ENCODE peak calls at places on chromosomes 13 and 19, in nine cellular contexts. K is heart left ventricle, L is sigmoid colon, H is WERI-Rb-1, T is transverse colon, U is suprapubic skin, A is thoracic aorta, X is GM23248, E is RWPE1. J is an unnamed sample.

GRCh38 chr13:79194272-79194671 is 211.8 kb downstream of the RBM26 start:
- DNase-seq in H (no peak), E (no peak), K (no peak), X (no peak), L (no peak), A (no peak), U (no peak), T (peak; percentile 8), J (no peak)

GRCh38 chr13:61770697-61771096 is 355.0 kb upstream of the PCDH20 start:
- DNase-seq in L (no peak), U (no peak), H (no peak), E (no peak), K (no peak), X (no peak), A (no peak), T (no peak), J (no peak)

GRCh38 chr19:2059422-2060201 is 8.6 kb upstream of the MKNK2 start:
- DNase-seq in U (no peak), X (peak; percentile 93), E (peak; percentile 45), T (peak; percentile 91), K (peak; percentile 82), L (peak; percentile 89), A (no peak), H (peak; percentile 65), J (no peak)

GRCh38 chr13:66553391-66553790 is 676.7 kb downstream of the PCDH9 start:
- DNase-seq in A (no peak), U (no peak), H (no peak), L (no peak), T (no peak), E (no peak), K (no peak), X (no peak), J (no peak)

GRCh38 chr13:34678154-34678553 is 263.9 kb upstream of the NBEA start:
- DNase-seq in A (no peak), E (peak; percentile 13), T (no peak), L (no peak), H (no peak), X (peak; percentile 39), K (no peak), U (no peak), J (no peak)

GRCh38 chr13:106349080-106349841 is 186.2 kb downstream of the EFNB2 start:
- DNase-seq in X (no peak), K (no peak), A (no peak), U (no peak), H (no peak), E (peak; percentile 42), L (no peak), T (peak; percentile 69), J (no peak)

GRCh38 chr13:66348745-66349720 is 881.1 kb downstream of the PCDH9 start:
- DNase-seq in U (no peak), X (no peak), T (no peak), L (no peak), H (no peak), K (peak; percentile 30), E (no peak), A (no peak), J (no peak)

GRCh38 chr13:113881614-113882265 is 17.9 kb upstream of the GAS6 start:
- DNase-seq in U (peak; percentile 74), X (no peak), H (no peak), E (no peak), T (no peak), A (no peak), K (peak; percentile 48), L (no peak), J (no peak)

GRCh38 chr19:18667531-18668251 is 15.8 kb upstream of the CRTC1 start:
- DNase-seq in T (no peak), K (no peak), U (no peak), L (no peak), X (no peak), H (no peak), A (no peak), E (no peak), J (no peak)

GRCh38 chr13:48318014-48318713 is 14.6 kb downstream of the RB1 start:
- DNase-seq in L (peak; percentile 66), E (no peak), H (no peak), A (no peak), K (peak; percentile 52), T (no peak), U (no peak), X (no peak), J (no peak)

GRCh38 chr19:11355160-11356073 is at the start of gene PLPPR2:
- DNase-seq in H (peak; percentile 97), T (peak; percentile 93), U (peak; percentile 97), X (peak; percentile 99), A (peak; percentile 90), L (peak; percentile 97), K (peak; percentile 97), E (peak; percentile 91), J (peak; percentile 60)

GRCh38 chr19:2602391-2603181 is 99.9 kb downstream of the GNG7 start:
- DNase-seq in T (peak; percentile 74), L (peak; percentile 98), X (peak; percentile 93), U (peak; percentile 92), E (peak; percentile 41), H (no peak), A (peak; percentile 76), K (peak; percentile 95), J (no peak)

GRCh38 chr13:30178976-30179375 is 128.4 kb downstream of the KATNAL1 start:
- DNase-seq in T (no peak), L (no peak), U (no peak), A (no peak), H (no peak), E (no peak), K (no peak), X (no peak), J (no peak)

GRCh38 chr13:42626461-42626860 is 52.5 kb downstream of the TNFSF11 start:
- DNase-seq in U (no peak), H (no peak), L (no peak), T (no peak), X (no peak), E (peak; percentile 13), A (no peak), K (no peak), J (no peak)

GRCh38 chr13:87444135-87444534 is 227.0 kb upstream of the SLITRK5 start:
- DNase-seq in H (no peak), K (no peak), X (no peak), A (no peak), T (no peak), L (no peak), U (no peak), E (no peak), J (no peak)

GRCh38 chr19:56670961-56671612 is 470 bp downstream of the ZNF835 start:
- DNase-seq in E (no peak), K (no peak), X (no peak), H (no peak), U (peak; percentile 44), T (no peak), A (no peak), L (peak; percentile 65), J (no peak)
- H3K27ac ChIP-seq in E (no peak overlapping the region), K (peak overlapping the region; percentile 61), X (no peak overlapping the region), H (peak overlapping the region; percentile 65), U (no peak overlapping the region), T (no peak overlapping the region), A (no peak overlapping the region), L (peak overlapping the region; percentile 45), J (no peak overlapping the region)

GRCh38 chr19:40339018-40339728 is 9.0 kb downstream of the C19orf47 start:
- DNase-seq in X (no peak), K (no peak), A (no peak), E (no peak), H (no peak), L (no peak), T (no peak), U (no peak), J (no peak)

GRCh38 chr19:40347476-40348124 is 597 bp downstream of the C19orf47 start:
- DNase-seq in T (no peak), X (peak; percentile 38), K (no peak), H (no peak), L (no peak), A (no peak), U (no peak), E (no peak), J (no peak)

GRCh38 chr19:40341601-40342482 is 6.4 kb downstream of the C19orf47 start:
- DNase-seq in E (no peak), A (peak; percentile 28), K (peak; percentile 94), L (no peak), X (peak; percentile 57), H (no peak), U (no peak), T (no peak), J (peak; percentile 98)

GRCh38 chr19:40344422-40344821 is 3.8 kb downstream of the C19orf47 start:
- DNase-seq in X (no peak), K (peak; percentile 52), U (no peak), A (no peak), L (no peak), H (no peak), T (no peak), E (no peak), J (no peak)

DNA sequence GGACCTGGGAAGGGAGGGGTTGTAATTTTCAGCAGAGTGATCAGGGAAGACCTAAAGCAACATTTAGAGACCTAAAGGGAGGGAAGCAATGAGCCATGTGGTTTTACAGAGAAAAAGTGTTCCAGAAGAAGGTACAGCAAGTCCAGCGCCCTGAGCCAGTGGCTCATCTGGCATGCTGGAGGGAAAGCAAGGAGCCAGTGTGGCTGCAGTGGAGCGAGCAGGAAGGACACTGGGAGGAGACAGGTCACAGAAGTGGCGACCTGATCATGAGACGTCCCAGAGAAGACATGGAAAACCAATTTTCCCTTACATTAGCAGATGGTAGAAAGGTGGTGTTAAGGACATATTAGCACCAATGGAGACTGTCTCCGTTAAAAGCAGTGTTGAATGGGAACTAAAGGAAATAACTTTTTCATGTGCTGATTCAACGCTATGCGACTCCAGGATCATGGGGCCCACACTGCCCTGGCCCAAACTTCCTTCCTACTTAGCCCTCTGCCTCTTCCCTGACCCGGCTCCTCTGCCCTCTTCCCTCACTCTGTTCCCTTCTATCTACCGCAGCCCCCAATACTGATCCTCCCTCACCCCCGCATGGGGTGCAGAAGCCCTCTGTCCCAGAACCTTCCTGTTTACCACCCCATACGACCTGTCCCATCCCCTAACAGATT is 5.4 kb downstream of the C19orf47 start:
- DNase-seq in L (no peak), A (no peak), H (no peak), T (no peak), K (no peak), U (no peak), X (no peak), E (no peak), J (no peak)
- H3K27ac ChIP-seq in L (peak overlapping the region; percentile 58), A (peak overlapping the region; percentile 89), H (no peak overlapping the region), T (no peak overlapping the region), K (peak overlapping the region; percentile 89), U (peak overlapping the region; percentile 74), X (peak overlapping the region; percentile 75), E (no peak overlapping the region), J (peak overlapping the region; percentile 95)

GRCh38 chr13:28621439-28621838 is 37.5 kb upstream of the POMP start:
- DNase-seq in A (no peak), L (no peak), K (no peak), X (no peak), U (no peak), T (no peak), H (no peak), E (no peak), J (no peak)
- H3K27ac ChIP-seq in A (no peak overlapping the region), L (peak overlapping the region; percentile 6), K (no peak overlapping the region), X (no peak overlapping the region), U (no peak overlapping the region), T (peak overlapping the region; percentile 30), H (no peak overlapping the region), E (no peak overlapping the region), J (no peak overlapping the region)

DNA sequence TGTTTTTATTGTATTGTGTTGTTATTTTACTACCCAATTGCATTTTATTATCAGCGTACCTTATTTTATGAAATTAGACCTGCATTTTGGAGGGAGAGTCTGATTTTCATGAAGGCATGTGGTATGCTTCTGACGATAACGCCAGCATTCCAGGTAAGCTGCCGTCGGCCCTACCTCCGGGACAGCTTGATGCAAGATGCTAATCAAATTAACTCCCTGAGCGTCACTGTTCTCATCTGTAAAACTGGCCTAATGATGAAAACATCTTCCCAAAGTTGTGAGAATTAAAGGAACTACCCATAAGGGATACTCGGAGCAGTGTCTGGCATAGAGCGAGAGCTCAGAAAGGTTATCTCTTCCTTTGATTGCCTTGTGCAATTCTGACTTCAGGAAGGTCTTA is 12.9 kb upstream of the LAIR2 start:
- DNase-seq in K (no peak), T (no peak), A (no peak), L (no peak), E (no peak), H (no peak), X (no peak), U (no peak), J (no peak)
- H3K27ac ChIP-seq in K (no peak overlapping the region), T (no peak overlapping the region), A (no peak overlapping the region), L (no peak overlapping the region), E (no peak overlapping the region), H (no peak overlapping the region), X (no peak overlapping the region), U (no peak overlapping the region), J (no peak overlapping the region)

J was measured in SJCRH30.